ENCODE peak calls at places on chromosome 15, in eight cellular contexts. W is mesendoderm, N is fibroblast of lung, T is AG04450, M is GM12865, H is skeletal muscle cell, C is esophagus squamous epithelium, R is H7. S is an unnamed sample.
A peak's percentile ranks its signal among the peaks of the same experiment; 100 is the strongest.

GRCh38 chr15:71685420-71685993 is 124.8 kb upstream of the NR2E3 start:
- DNase-seq in W (no peak), N (peak; percentile 44), T (no peak), M (no peak), H (no peak), C (no peak), R (no peak), S (no peak)

GRCh38 chr15:73757571-73757970 is 4.4 kb upstream of the INSYN1 start:
- DNase-seq in W (no peak), N (no peak), T (no peak), M (no peak), H (no peak), C (no peak), R (no peak), S (no peak)

GRCh38 chr15:36947035-36947719 is 153.2 kb downstream of the MEIS2 start:
- DNase-seq in W (no peak), N (no peak), T (no peak), M (peak; percentile 6), H (no peak), C (no peak), R (no peak), S (no peak)

GRCh38 chr15:41795996-41796395 is 21.7 kb downstream of the MAPKBP1 start:
- DNase-seq in W (no peak), N (no peak), T (no peak), M (no peak), H (no peak), C (no peak), R (no peak), S (no peak)

GRCh38 chr15:51281368-51281967 is 56.9 kb downstream of the CYP19A1 start:
- DNase-seq in W (peak; percentile 79), N (peak; percentile 38), T (no peak), M (peak; percentile 65), H (no peak), C (no peak), R (peak; percentile 79), S (peak; percentile 22)

GRCh38 chr15:29046946-29047345 is 161.2 kb downstream of the APBA2 start:
- DNase-seq in W (no peak), N (no peak), T (no peak), M (no peak), H (no peak), C (no peak), R (no peak), S (no peak)

GRCh38 chr15:41727143-41727542 is 47.1 kb upstream of the MAPKBP1 start:
- DNase-seq in W (no peak), N (peak; percentile 79), T (no peak), M (no peak), H (no peak), C (no peak), R (no peak), S (peak; percentile 59)

GRCh38 chr15:90327313-90327712 is 24.8 kb upstream of the ZNF774 start:
- DNase-seq in W (no peak), N (no peak), T (no peak), M (no peak), H (no peak), C (no peak), R (no peak), S (no peak)

GRCh38 chr15:82093774-82094211 is 48.0 kb upstream of the MEX3B start:
- DNase-seq in W (no peak), N (peak; percentile 93), T (peak; percentile 79), M (no peak), H (peak; percentile 85), C (no peak), R (no peak), S (peak; percentile 9)

GRCh38 chr15:92979011-92979701 is 79.0 kb downstream of the CHD2 start:
- DNase-seq in W (no peak), N (peak; percentile 67), T (no peak), M (no peak), H (no peak), C (no peak), R (no peak), S (no peak)

GRCh38 chr15:67253103-67253502 is 1.4 kb downstream of the AAGAB start:
- DNase-seq in W (no peak), N (no peak), T (no peak), M (no peak), H (no peak), C (no peak), R (no peak), S (no peak)

GRCh38 chr15:83380026-83380425 is 67.1 kb upstream of the SH3GL3 start:
- DNase-seq in W (no peak), N (peak; percentile 51), T (no peak), M (no peak), H (no peak), C (no peak), R (no peak), S (no peak)

GRCh38 chr15:80831606-80832224 is 52.5 kb downstream of the CEMIP start:
- DNase-seq in W (no peak), N (no peak), T (no peak), M (no peak), H (no peak), C (no peak), R (no peak), S (no peak)

GRCh38 chr15:99213187-99213811 is 36.1 kb downstream of the TTC23 start:
- DNase-seq in W (peak; percentile 61), N (peak; percentile 50), T (peak; percentile 27), M (peak; percentile 71), H (peak; percentile 18), C (no peak), R (peak; percentile 51), S (peak; percentile 53)

GRCh38 chr15:40340038-40340739 is 550 bp downstream of the CCDC9B start:
- DNase-seq in W (no peak), N (peak; percentile 81), T (no peak), M (no peak), H (no peak), C (no peak), R (peak; percentile 77), S (no peak)

GRCh38 chr15:74240002-74240568 is 4.0 kb downstream of the CCDC33 start:
- DNase-seq in W (peak; percentile 67), N (peak; percentile 71), T (no peak), M (peak; percentile 8), H (peak; percentile 34), C (no peak), R (peak; percentile 72), S (peak; percentile 44)

GRCh38 chr15:94793641-94794040 is 562.3 kb downstream of the MCTP2 start:
- DNase-seq in W (peak; percentile 3), N (peak; percentile 92), T (peak; percentile 62), M (no peak), H (peak; percentile 7), C (no peak), R (no peak), S (peak; percentile 8)

GRCh38 chr15:67331676-67332075 is 77.1 kb downstream of the IQCH start:
- DNase-seq in W (no peak), N (no peak), T (no peak), M (no peak), H (no peak), C (no peak), R (no peak), S (no peak)

GRCh38 chr15:39530446-39531342 is 50.2 kb upstream of the THBS1 start:
- DNase-seq in W (peak; percentile 83), N (peak; percentile 31), T (no peak), M (peak; percentile 22), H (no peak), C (no peak), R (no peak), S (no peak)

GRCh38 chr15:92463826-92464225 is 70.1 kb downstream of the ST8SIA2 start:
- DNase-seq in W (no peak), N (peak; percentile 51), T (no peak), M (no peak), H (no peak), C (no peak), R (no peak), S (no peak)

GRCh38 chr15:71810256-71811035 is at the start of gene NR2E3:
- DNase-seq in W (peak; percentile 46), N (no peak), T (no peak), M (no peak), H (no peak), C (no peak), R (no peak), S (no peak)

GRCh38 chr15:63372018-63372705 is 9.5 kb downstream of the CA12 start:
- DNase-seq in W (no peak), N (peak; percentile 98), T (peak; percentile 86), M (no peak), H (peak; percentile 95), C (no peak), R (peak; percentile 16), S (peak; percentile 85)

GRCh38 chr15:63373866-63374548 is 7.6 kb downstream of the CA12 start:
- DNase-seq in W (no peak), N (no peak), T (no peak), M (no peak), H (no peak), C (no peak), R (no peak), S (no peak)

GRCh38 chr15:63372753-63373152 is 8.9 kb downstream of the CA12 start:
- DNase-seq in W (no peak), N (peak; percentile 66), T (no peak), M (no peak), H (peak; percentile 53), C (no peak), R (no peak), S (no peak)

GRCh38 chr15:63373330-63373729 is 8.3 kb downstream of the CA12 start:
- DNase-seq in W (no peak), N (no peak), T (no peak), M (no peak), H (no peak), C (no peak), R (peak; percentile 9), S (no peak)

GRCh38 chr15:63374686-63375520 is 6.7 kb downstream of the CA12 start:
- DNase-seq in W (no peak), N (peak; percentile 87), T (peak; percentile 49), M (no peak), H (peak; percentile 51), C (no peak), R (peak; percentile 6), S (peak; percentile 63)
- H3K4me3 ChIP-seq in W (no peak overlapping the region), N (peak overlapping the region; percentile 21), T (no peak overlapping the region), M (no peak overlapping the region), H (peak overlapping the region; percentile 3), C (no peak overlapping the region), R (no peak overlapping the region), S (no peak overlapping the region)

GRCh38 chr15:84588053-84588874 is 12.5 kb upstream of the ZSCAN2 start:
- DNase-seq in W (peak; percentile 86), N (peak; percentile 66), T (peak; percentile 50), M (peak; percentile 89), H (peak; percentile 30), C (peak; percentile 30), R (peak; percentile 96), S (peak; percentile 49)
- H3K4me3 ChIP-seq in W (no peak overlapping the region), N (peak overlapping the region; percentile 52), T (peak overlapping the region; percentile 48), M (peak overlapping the region; percentile 35), H (peak overlapping the region; percentile 34), C (no peak overlapping the region), R (peak overlapping the region; percentile 14), S (peak overlapping the region; percentile 26)

DNA sequence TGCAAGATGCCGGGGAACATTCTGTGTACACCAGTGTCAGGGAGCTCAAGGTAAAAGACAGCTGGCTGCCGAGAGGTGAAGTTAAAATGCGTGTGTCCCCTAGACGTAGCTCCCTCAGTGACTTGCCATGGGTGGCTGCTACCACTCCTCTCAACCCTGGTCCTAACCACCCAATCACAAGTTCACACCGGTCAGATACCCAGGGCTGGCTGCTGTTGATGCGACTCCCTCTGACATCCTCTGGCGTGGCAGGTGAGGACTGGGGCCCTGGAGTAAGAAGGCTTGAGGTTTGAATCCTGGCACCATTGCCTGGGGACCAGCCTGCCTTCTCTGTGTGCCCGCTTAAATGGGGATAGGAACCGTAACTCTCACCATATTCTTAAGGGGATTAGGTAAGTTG is 203.5 kb downstream of the UACA start:
- DNase-seq in W (no peak), N (no peak), T (no peak), M (no peak), H (no peak), C (no peak), R (no peak), S (no peak)
- H3K4me3 ChIP-seq in W (no peak overlapping the region), N (no peak overlapping the region), T (no peak overlapping the region), M (no peak overlapping the region), H (no peak overlapping the region), C (no peak overlapping the region), R (no peak overlapping the region), S (no peak overlapping the region)

GRCh38 chr15:43826029-43826507 is 734 bp upstream of the WDR76 start:
- DNase-seq in W (no peak), N (no peak), T (no peak), M (no peak), H (no peak), C (no peak), R (no peak), S (no peak)
- H3K4me3 ChIP-seq in W (no peak overlapping the region), N (peak overlapping the region; percentile 55), T (no peak overlapping the region), M (peak overlapping the region; percentile 61), H (peak overlapping the region; percentile 49), C (no peak overlapping the region), R (no peak overlapping the region), S (peak overlapping the region; percentile 48)

S was measured in astrocyte of the cerebellum.